ENCODE peak calls at places on chromosomes 7 and 10, in six cellular contexts. F, D, P, W, J and Q are unnamed samples.

GRCh38 chr7:136136906-136137305 is 159.7 kb upstream of the MTPN start:
- DNase-seq in J (no peak), P (no peak), W (no peak), F (no peak), D (no peak), Q (no peak)

GRCh38 chr7:155597753-155598140 is 46.7 kb upstream of the RBM33 start:
- DNase-seq in F (no peak), P (no peak), J (no peak), W (no peak), D (no peak), Q (no peak)

GRCh38 chr7:147412782-147413186 is 1177.8 kb upstream of the C7orf33 start:
- DNase-seq in D (no peak), F (no peak), J (no peak), W (no peak), P (no peak), Q (no peak)

GRCh38 chr10:111072232-111072631 is 4.6 kb upstream of the ADRA2A start:
- DNase-seq in W (no peak), J (peak), D (no peak), F (no peak), P (no peak), Q (no peak)

GRCh38 chr7:104809906-104810305 is 204.1 kb upstream of the KMT2E start:
- DNase-seq in J (no peak), F (no peak), D (no peak), W (no peak), P (no peak), Q (no peak)

GRCh38 chr7:17297243-17297642 is 1.2 kb upstream of the AHR start:
- DNase-seq in D (no peak), F (no peak), W (no peak), P (no peak), J (no peak), Q (no peak)

GRCh38 chr7:65722361-65722792 is 150.5 kb upstream of the VKORC1L1 start:
- DNase-seq in P (peak), F (peak), D (peak), W (peak), J (no peak), Q (peak)

GRCh38 chr10:125010362-125010761 is 68.4 kb downstream of the ZRANB1 start:
- DNase-seq in J (no peak), F (no peak), D (no peak), P (no peak), W (no peak), Q (no peak)

GRCh38 chr7:66967029-66967428 is 28.4 kb downstream of the SBDS start:
- DNase-seq in P (no peak), F (no peak), W (no peak), D (peak), J (no peak), Q (no peak)

GRCh38 chr7:134941185-134941900 is 45.0 kb upstream of the AGBL3 start:
- DNase-seq in F (no peak), J (no peak), D (no peak), P (no peak), W (no peak), Q (no peak)

GRCh38 chr10:114367041-114367675 is 37.1 kb downstream of the AFAP1L2 start:
- DNase-seq in F (no peak), J (peak), D (peak), P (no peak), W (no peak), Q (no peak)